ENCODE peak calls at places on chromosomes 5 and 9, in eight cellular contexts. J is MCF 10A, U is astrocyte of the spinal cord, Z is psoas muscle, Q is pancreas, K is colonic mucosa, M is mesothelial cell of epicardium, T is OCI-LY7. F is an unnamed sample.

GRCh38 chr5:54317511-54318260 is 7.3 kb upstream of the ARL15 start:
- DNase-seq in J (no peak), U (peak; percentile 5), Z (no peak), Q (no peak), K (no peak), M (no peak), T (no peak), F (no peak)

GRCh38 chr5:152305525-152305924 is 99.6 kb downstream of the NMUR2 start:
- DNase-seq in J (no peak), U (no peak), Z (no peak), Q (no peak), K (no peak), M (no peak), T (no peak), F (no peak)

GRCh38 chr5:127031147-127031862 is 947 bp upstream of the MARCHF3 start:
- DNase-seq in J (no peak), U (no peak), Z (peak; percentile 14), Q (no peak), K (no peak), M (no peak), T (peak; percentile 29), F (no peak)

GRCh38 chr5:177431317-177432142 is 5.1 kb downstream of the GRK6 start:
- DNase-seq in J (no peak), U (no peak), Z (no peak), Q (no peak), K (no peak), M (no peak), T (peak; percentile 91), F (no peak)

GRCh38 chr5:95709967-95710650 is 21.0 kb upstream of the RHOBTB3 start:
- DNase-seq in J (no peak), U (no peak), Z (peak; percentile 40), Q (peak; percentile 66), K (no peak), M (no peak), T (no peak), F (no peak)

GRCh38 chr5:56550227-56550626 is 265.1 kb upstream of the MAP3K1 start:
- DNase-seq in J (no peak), U (no peak), Z (no peak), Q (no peak), K (no peak), M (no peak), T (no peak), F (no peak)

GRCh38 chr5:115801152-115801551 is 15.3 kb downstream of the CDO1 start:
- DNase-seq in J (no peak), U (no peak), Z (no peak), Q (no peak), K (no peak), M (no peak), T (no peak), F (no peak)

GRCh38 chr5:179766726-179767455 is 26.9 kb upstream of the LTC4S start:
- DNase-seq in J (no peak), U (no peak), Z (no peak), Q (no peak), K (no peak), M (no peak), T (no peak), F (no peak)

GRCh38 chr9:132350861-132351315 is 3.9 kb downstream of the SETX start:
- DNase-seq in J (no peak), U (peak; percentile 5), Z (no peak), Q (no peak), K (no peak), M (no peak), T (peak; percentile 70), F (no peak)

GRCh38 chr5:108212775-108213346 is 169.0 kb downstream of the FBXL17 start:
- DNase-seq in J (peak; percentile 52), U (peak; percentile 40), Z (no peak), Q (no peak), K (no peak), M (no peak), T (no peak), F (no peak)

GRCh38 chr5:102857090-102857818 is 102.1 kb downstream of the PAM start:
- DNase-seq in J (no peak), U (no peak), Z (peak; percentile 31), Q (no peak), K (no peak), M (no peak), T (no peak), F (no peak)

GRCh38 chr5:179755022-179755421 is 22.4 kb downstream of the MAML1 start:
- DNase-seq in J (no peak), U (no peak), Z (no peak), Q (no peak), K (no peak), M (no peak), T (no peak), F (no peak)

GRCh38 chr9:133782157-133783130 is 44.3 kb upstream of the SARDH start:
- DNase-seq in J (peak; percentile 55), U (peak; percentile 62), Z (peak; percentile 58), Q (peak; percentile 76), K (peak; percentile 75), M (peak; percentile 71), T (peak; percentile 81), F (peak; percentile 27)

GRCh38 chr5:138831703-138832102 is 43.4 kb downstream of the LRRTM2 start:
- DNase-seq in J (no peak), U (peak; percentile 56), Z (no peak), Q (no peak), K (no peak), M (no peak), T (no peak), F (no peak)

GRCh38 chr9:78038620-78039300 is 7.1 kb upstream of the GNAQ start:
- DNase-seq in J (peak; percentile 36), U (no peak), Z (no peak), Q (no peak), K (no peak), M (no peak), T (no peak), F (no peak)

GRCh38 chr5:167571824-167572223 is 719.6 kb upstream of the WWC1 start:
- DNase-seq in J (no peak), U (no peak), Z (no peak), Q (no peak), K (no peak), M (no peak), T (no peak), F (no peak)

GRCh38 chr5:147629196-147629595 is 119.3 kb upstream of the DPYSL3 start:
- DNase-seq in J (no peak), U (peak; percentile 62), Z (no peak), Q (no peak), K (no peak), M (no peak), T (no peak), F (no peak)

GRCh38 chr9:127290666-127291065 is 26.1 kb downstream of the GARNL3 start:
- DNase-seq in J (no peak), U (no peak), Z (no peak), Q (no peak), K (no peak), M (no peak), T (no peak), F (peak; percentile 43)

DNA sequence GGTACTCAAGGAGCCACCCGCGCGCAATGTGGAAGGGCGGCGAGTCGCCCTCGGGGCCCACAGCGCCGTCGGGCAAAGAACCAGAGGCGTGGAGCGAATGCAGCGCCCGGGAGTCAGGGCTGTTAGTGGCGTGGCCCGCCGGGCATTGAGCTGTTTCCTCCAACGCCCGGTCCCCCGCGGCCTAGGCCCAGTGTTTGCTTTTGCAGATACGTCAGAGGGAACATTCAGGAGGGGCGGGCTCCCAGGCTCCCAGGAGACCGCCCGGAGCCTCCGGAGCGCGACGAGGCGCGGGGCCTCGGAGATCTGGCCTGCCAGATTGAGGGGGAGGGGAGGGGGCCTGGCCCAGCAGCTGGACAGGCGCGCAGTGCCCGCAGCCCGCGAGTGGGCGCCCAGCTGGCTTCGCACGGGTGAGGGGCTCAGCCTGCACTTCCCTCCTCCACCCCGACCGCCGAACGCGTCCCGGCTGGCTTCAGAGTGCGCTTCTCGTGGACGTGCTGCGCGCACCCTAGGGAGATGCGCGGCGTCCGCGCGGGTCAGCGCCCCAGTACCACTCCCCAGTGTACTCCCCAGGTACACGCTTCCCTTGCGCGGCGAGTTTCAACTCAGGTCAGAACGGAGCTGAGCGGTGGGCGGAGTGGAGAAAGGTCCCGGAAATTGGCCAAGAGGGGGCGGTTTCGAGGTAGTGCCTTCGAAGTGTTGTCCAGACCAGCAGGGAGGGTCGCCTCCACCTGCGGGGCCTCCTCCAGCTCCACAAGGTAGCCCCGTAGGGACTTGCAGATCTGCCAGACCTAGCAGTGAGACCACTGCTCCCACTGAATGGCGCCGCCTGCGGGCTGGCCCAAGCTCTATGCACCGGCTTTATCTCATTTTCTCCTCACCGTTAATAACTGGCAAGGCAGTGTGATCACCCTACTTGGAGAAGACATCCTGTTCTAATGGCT is 130.4 kb downstream of the TMEM174 start:
- DNase-seq in J (no peak), U (no peak), Z (no peak), Q (peak; percentile 20), K (peak; percentile 57), M (no peak), T (no peak), F (no peak)
- TF ChIP-seq CTCF in J (no peak), U (peak; percentile 38), Z (no peak), Q (no peak), K (peak; percentile 24), M (peak; percentile 15), T (no peak), F (no peak)

GRCh38 chr5:136424835-136425694 is 59.7 kb upstream of the TRPC7 start:
- DNase-seq in J (peak; percentile 90), U (peak; percentile 17), Z (peak; percentile 51), Q (peak; percentile 76), K (peak; percentile 82), M (peak; percentile 80), T (peak; percentile 64), F (peak; percentile 20)
- TF ChIP-seq CTCF in J (peak; percentile 94), U (peak; percentile 66), Z (peak; percentile 43), Q (peak; percentile 59), K (peak; percentile 59), M (peak; percentile 69), T (peak; percentile 87), F (peak; percentile 93)

DNA sequence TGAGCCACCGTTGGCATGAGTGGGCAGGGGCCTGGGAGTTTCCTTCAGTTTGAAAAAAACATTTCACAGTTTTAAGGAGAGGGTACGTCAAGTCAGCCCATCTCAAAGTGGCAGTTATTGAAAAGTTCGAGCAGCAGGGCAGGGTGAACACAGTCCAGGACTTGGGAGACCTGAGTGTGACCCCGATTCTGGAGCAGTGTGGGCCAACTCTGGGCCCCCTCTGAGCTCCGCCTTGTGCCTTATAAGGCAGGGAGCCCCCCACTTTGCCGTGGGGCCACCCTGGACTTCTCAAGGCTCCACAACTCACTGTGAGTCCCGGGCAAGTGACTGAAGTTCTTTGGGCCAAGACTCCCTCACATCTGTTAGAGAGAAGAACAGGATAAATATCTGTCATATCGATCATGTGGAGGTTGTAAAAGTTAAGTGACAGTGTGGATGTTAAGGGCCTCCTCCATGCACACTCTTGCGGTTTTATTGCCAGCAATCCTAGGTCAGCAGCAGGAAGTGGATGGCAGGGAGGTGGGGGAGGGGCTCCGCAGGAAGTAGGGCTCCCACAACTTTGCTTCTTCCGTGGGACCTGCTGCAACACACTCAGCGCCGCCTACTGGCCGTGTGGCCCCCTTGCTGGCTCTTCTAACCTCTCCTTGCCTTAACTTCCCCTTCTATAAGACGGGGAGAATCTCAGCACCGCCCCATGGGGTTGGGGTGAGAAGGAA is 38.4 kb downstream of the HRH2 start:
- DNase-seq in J (peak; percentile 60), U (no peak), Z (peak; percentile 74), Q (peak; percentile 18), K (peak; percentile 61), M (no peak), T (peak; percentile 44), F (peak; percentile 5)
- TF ChIP-seq CTCF in J (peak; percentile 48), U (peak; percentile 22), Z (peak; percentile 33), Q (peak; percentile 23), K (peak; percentile 46), M (no peak), T (peak; percentile 83), F (peak; percentile 57)

DNA sequence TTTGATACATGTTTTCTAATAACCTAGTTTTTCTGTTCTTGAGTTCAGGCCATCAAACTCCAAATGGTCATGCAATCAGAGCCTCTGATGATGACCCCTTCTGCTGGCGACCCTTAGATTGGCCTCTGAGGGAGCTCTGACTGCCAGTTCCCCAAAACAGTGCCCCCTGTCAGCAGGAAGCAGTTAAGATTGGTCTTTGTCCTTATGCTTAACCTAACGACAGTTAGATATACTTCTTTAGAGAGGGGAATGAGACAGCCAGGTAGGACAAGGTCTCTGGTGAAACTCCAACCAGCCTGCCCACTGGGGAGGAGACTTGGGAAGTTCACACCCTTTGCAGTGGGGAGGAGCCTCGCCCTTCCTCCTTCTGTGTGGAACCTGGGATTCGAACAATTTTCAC is 390.4 kb upstream of the KIF2A start:
- DNase-seq in J (no peak), U (no peak), Z (no peak), Q (no peak), K (no peak), M (no peak), T (no peak), F (no peak)
- TF ChIP-seq CTCF in J (no peak), U (no peak), Z (no peak), Q (no peak), K (no peak), M (no peak), T (peak; percentile 28), F (no peak)